ENCODE peak calls at places on chromosomes 4 and X, in six cellular contexts. R is cardiac muscle cell, G is BJ, I is B cell, W is NCI-H2081, O is HuH-7.5. L is an unnamed sample.

GRCh38 chr4:182221987-182222386 is 21.2 kb upstream of the TENM3 start:
- DNase-seq in G (no peak), W (no peak), I (no peak), O (no peak), R (no peak), L (no peak)

GRCh38 chr4:96097040-96097607 is 257.2 kb downstream of the PDHA2 start:
- DNase-seq in R (no peak), G (no peak), O (no peak), W (no peak), I (no peak), L (no peak)

GRCh38 chr4:181078236-181078635 is 1165.0 kb upstream of the TENM3 start:
- DNase-seq in G (no peak), W (no peak), O (no peak), I (no peak), R (no peak), L (no peak)

GRCh38 chr4:140156529-140157171 is 2.7 kb upstream of the MAML3 start:
- DNase-seq in G (no peak), O (no peak), I (peak), W (no peak), R (no peak), L (no peak)

GRCh38 chrX:66050140-66050569 is 10.3 kb upstream of the VSIG4 start:
- DNase-seq in G (no peak), R (no peak), W (no peak), O (no peak), I (no peak), L (no peak)

GRCh38 chr4:8176547-8177399 is 18.2 kb upstream of the ABLIM2 start:
- DNase-seq in G (no peak), W (no peak), R (peak), O (peak), I (peak), L (peak)

GRCh38 chr4:65791807-65792308 is 121.6 kb upstream of the EPHA5 start:
- DNase-seq in R (peak), O (no peak), I (no peak), G (no peak), W (no peak), L (no peak)

GRCh38 chrX:120561634-120562568 is 1.1 kb upstream of the CUL4B start:
- DNase-seq in R (no peak), W (no peak), I (no peak), O (no peak), G (no peak), L (no peak)

GRCh38 chr4:176964116-176964691 is 171.5 kb upstream of the VEGFC start:
- DNase-seq in G (no peak), W (no peak), R (no peak), O (no peak), I (no peak), L (no peak)

L was measured in cerebellum.